ENCODE peak calls at places on chromosomes 2 and 18, in five cellular contexts. X is NCI-H2081 treated with DMSO at 0.1 percent for 48 hours, P is Kasumi-1, K is NCI-H1694 treated with DMSO at 0.1 percent for 48 hours, Q is GM04504. B is an unnamed sample.
A peak's percentile ranks its signal among the peaks of the same experiment; 100 is the strongest.

GRCh38 chr18:42274488-42275137 is 319.6 kb downstream of the PIK3C3 start:
- DNase-seq in X (no peak), P (peak; percentile 56), K (peak; percentile 34), Q (peak; percentile 10), B (peak; percentile 76)

GRCh38 chr2:158629116-158629515 is 166.0 kb upstream of the DAPL1 start:
- DNase-seq in X (no peak), P (no peak), K (no peak), Q (no peak), B (no peak)

GRCh38 chr2:69717902-69718301 is 24.0 kb upstream of the ANXA4 start:
- DNase-seq in X (no peak), P (no peak), K (no peak), Q (no peak), B (no peak)

GRCh38 chr2:54024576-54024975 is 53.8 kb upstream of the PSME4 start:
- DNase-seq in X (no peak), P (no peak), K (no peak), Q (no peak), B (no peak)

GRCh38 chr2:128308284-128308731 is 10.4 kb downstream of the HS6ST1 start:
- DNase-seq in X (no peak), P (no peak), K (no peak), Q (no peak), B (no peak)

GRCh38 chr2:85418132-85419008 is at the start of gene SH2D6:
- DNase-seq in X (peak; percentile 29), P (peak; percentile 81), K (peak; percentile 88), Q (peak; percentile 58), B (peak; percentile 96)

GRCh38 chr2:14907014-14907612 is 274.6 kb downstream of the LRATD1 start:
- DNase-seq in X (no peak), P (peak; percentile 72), K (peak; percentile 98), Q (no peak), B (peak; percentile 58)

GRCh38 chr18:923144-923543 is 18.5 kb downstream of the ADCYAP1 start:
- DNase-seq in X (no peak), P (no peak), K (no peak), Q (no peak), B (no peak)

GRCh38 chr2:134258684-134259408 is 5.0 kb downstream of the MGAT5 start:
- DNase-seq in X (no peak), P (peak; percentile 27), K (no peak), Q (no peak), B (no peak)

GRCh38 chr18:48468151-48468550 is 59.0 kb upstream of the ZBTB7C start:
- DNase-seq in X (no peak), P (no peak), K (no peak), Q (no peak), B (no peak)

GRCh38 chr2:121699421-121700328 is 37.0 kb downstream of the NIFK start:
- DNase-seq in X (no peak), P (peak; percentile 94), K (no peak), Q (peak; percentile 57), B (peak; percentile 77)

GRCh38 chr2:200477667-200478121 is 32.2 kb downstream of the KCTD18 start:
- DNase-seq in X (no peak), P (no peak), K (no peak), Q (no peak), B (no peak)

GRCh38 chr2:189982777-189983394 is 79.6 kb downstream of the MSTN start:
- DNase-seq in X (no peak), P (peak; percentile 80), K (peak; percentile 18), Q (no peak), B (peak; percentile 71)

B was measured in Karpas-422.